ENCODE peak calls at places on chromosomes 7 and 10, in four cellular contexts. L, O, Y and B are unnamed samples. For H3K4me1 and H3K36me3, the result is how much of the 10 kb centered on the place peaks cover.

GRCh38 chr10:88893611-88894010 is 13.6 kb downstream of the STAMBPL1 start:
- DNase-seq in Y (no peak), O (no peak), L (no peak), B (no peak)

GRCh38 chr10:92761576-92761975 is 71.8 kb downstream of the HHEX start:
- DNase-seq in L (no peak), Y (no peak), O (no peak), B (no peak)

GRCh38 chr7:5602734-5603133 is 178.7 kb downstream of the RNF216 start:
- DNase-seq in O (no peak), L (no peak), Y (no peak), B (no peak)

GRCh38 chr10:58660577-58661255 is 148.0 kb downstream of the BICC1 start:
- DNase-seq in L (no peak), O (no peak), Y (no peak), B (no peak)

GRCh38 chr7:102287465-102288146 is 938 bp downstream of the SH2B2 start:
- DNase-seq in O (no peak), L (peak), Y (peak), B (no peak)

GRCh38 chr10:29471483-29471859 is 163.3 kb downstream of the SVIL start:
- DNase-seq in Y (no peak), L (no peak), O (no peak), B (no peak)

GRCh38 chr7:57308631-57309408 is 141.2 kb upstream of the ZNF716 start:
- DNase-seq in L (no peak), Y (no peak), O (peak), B (no peak)

GRCh38 chr7:139889186-139889871 is 60.3 kb downstream of the TBXAS1 start:
- DNase-seq in L (no peak), Y (no peak), O (no peak), B (no peak)

GRCh38 chr10:3563298-3563697 is 221.7 kb downstream of the KLF6 start:
- DNase-seq in Y (no peak), O (no peak), L (no peak), B (no peak)

GRCh38 chr7:146702898-146703297 is 586.3 kb downstream of the CNTNAP2 start:
- DNase-seq in L (no peak), O (no peak), Y (no peak), B (no peak)

GRCh38 chr7:55515569-55516279 is 56.6 kb downstream of the VOPP1 start:
- DNase-seq in Y (no peak), L (peak), O (no peak), B (no peak)

GRCh38 chr7:139730746-139731612 is 46.8 kb downstream of the HIPK2 start:
- DNase-seq in L (peak), Y (peak), O (peak), B (no peak)

GRCh38 chr10:21926949-21927348 is 76.6 kb downstream of the DNAJC1 start:
- DNase-seq in Y (no peak), L (no peak), O (no peak), B (no peak)

GRCh38 chr7:80659120-80660055 is 20.9 kb downstream of the CD36 start:
- DNase-seq in O (no peak), L (no peak), Y (no peak), B (no peak)

GRCh38 chr7:31633894-31634494 is 53.0 kb upstream of the PPP1R17 start:
- DNase-seq in O (no peak), Y (peak), L (peak), B (peak)

GRCh38 chr7:149855368-149856305 is 17.5 kb downstream of the ZNF862 start:
- DNase-seq in L (no peak), Y (no peak), O (no peak), B (no peak)

GRCh38 chr10:117360016-117360415 is 15.2 kb downstream of the PDZD8 start:
- DNase-seq in O (no peak), Y (no peak), L (no peak), B (no peak)

GRCh38 chr10:60521974-60522405 is 132.3 kb upstream of the ANK3 start:
- DNase-seq in Y (no peak), L (peak), O (no peak), B (peak)

GRCh38 chr10:132326925-132327324 is 5.1 kb upstream of the LRRC27 start:
- DNase-seq in Y (no peak), O (no peak), L (no peak), B (no peak)

GRCh38 chr7:26348987-26349809 is 57.5 kb downstream of the SNX10 start:
- DNase-seq in L (no peak), O (no peak), Y (no peak), B (no peak)

DNA sequence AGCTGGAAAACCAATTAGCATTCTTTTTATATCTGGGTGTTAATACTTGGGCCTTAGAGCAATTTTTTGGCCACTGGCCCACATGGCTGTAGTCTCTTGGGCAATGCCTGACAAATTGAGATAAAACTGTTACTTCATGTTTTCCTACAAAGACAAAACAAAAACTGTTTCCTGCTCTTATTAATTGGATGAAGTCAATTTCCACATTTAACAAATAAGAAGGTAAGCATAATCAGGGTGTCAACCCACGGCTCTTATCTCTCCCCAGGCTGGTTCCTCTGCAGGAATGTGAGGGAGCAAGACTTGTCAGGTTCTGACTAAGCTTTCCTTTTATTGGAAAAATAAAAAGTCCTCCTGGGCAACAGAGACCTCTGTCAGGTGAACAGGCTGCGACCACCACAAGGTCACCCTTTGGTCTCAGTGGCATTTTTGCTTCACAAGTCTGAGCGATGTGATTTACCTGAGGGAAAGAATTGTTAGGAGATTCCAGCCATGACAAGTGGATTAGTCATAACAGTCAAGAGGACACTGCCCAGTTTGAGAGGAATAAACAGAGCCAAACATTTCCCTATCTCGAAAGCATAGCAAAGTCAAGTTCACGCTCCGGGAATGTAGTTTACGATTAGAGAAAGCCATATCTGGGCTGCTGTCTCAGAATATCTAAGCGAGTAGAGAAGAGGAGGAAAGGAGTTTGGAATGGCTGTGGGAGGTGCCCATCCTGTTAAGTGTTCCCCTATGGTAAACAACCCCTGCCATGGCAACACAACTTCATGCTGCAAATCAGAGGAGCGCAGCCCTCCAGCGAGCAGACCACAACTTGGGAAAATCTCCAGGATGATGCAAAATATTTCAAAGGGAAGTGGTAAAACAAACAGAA is 144.4 kb downstream of the TES start:
- DNase-seq in O (peak), Y (peak), L (peak), B (no peak)
- H3K4me1 ChIP-seq in O (half or more), Y (under half), L (half or more), B (under half)

GRCh38 chr7:27745064-27745583 is 5.2 kb downstream of the TAX1BP1 start:
- DNase-seq in O (no peak), L (no peak), Y (no peak), B (peak)
- TF ChIP-seq CTCF in O (peak), L (peak), Y (peak), B (peak)

GRCh38 chr10:91462423-91462822 is 52.3 kb downstream of the HECTD2 start:
- DNase-seq in Y (no peak), O (no peak), L (no peak), B (no peak)
- H3K36me3 ChIP-seq in Y (half or more), O (half or more), L (under half), B (under half)

GRCh38 chr7:104968648-104969047 is 45.4 kb upstream of the KMT2E start:
- DNase-seq in Y (no peak), O (no peak), L (no peak), B (no peak)
- H3K4me1 ChIP-seq in Y (half or more), O (under half), L (under half), B (under half)